ENCODE peak calls at places on chromosomes 16 and 17, in eight cellular contexts. D, Y, H, C, G, V, F and P are unnamed samples.

GRCh38 chr17:10127819-10128375 is 70.5 kb downstream of the GAS7 start:
- DNase-seq in D (peak), Y (no peak), H (no peak), C (peak), G (peak), V (peak), F (peak), P (peak)

GRCh38 chr16:75078886-75079285 is 37.7 kb downstream of the LDHD start:
- DNase-seq in D (no peak), Y (no peak), H (no peak), C (no peak), G (peak), V (no peak), F (no peak), P (no peak)

GRCh38 chr17:49717371-49717841 is 9.6 kb upstream of the SLC35B1 start:
- DNase-seq in D (no peak), Y (no peak), H (no peak), C (no peak), G (no peak), V (no peak), F (no peak), P (no peak)

GRCh38 chr17:60161598-60162330 is 12.0 kb downstream of the CA4 start:
- DNase-seq in D (no peak), Y (no peak), H (no peak), C (no peak), G (no peak), V (no peak), F (peak), P (no peak)

GRCh38 chr17:7854851-7855642 is at the start of gene TMEM88:
- DNase-seq in D (peak), Y (no peak), H (no peak), C (no peak), G (no peak), V (no peak), F (peak), P (no peak)

GRCh38 chr17:4433515-4434031 is at the start of gene SPNS3:
- DNase-seq in D (no peak), Y (no peak), H (peak), C (no peak), G (no peak), V (no peak), F (no peak), P (no peak)

GRCh38 chr17:61551255-61551742 is 39.7 kb downstream of the NACA2 start:
- DNase-seq in D (peak), Y (no peak), H (no peak), C (peak), G (peak), V (peak), F (no peak), P (no peak)

GRCh38 chr17:82241183-82241925 is 12.5 kb downstream of the SLC16A3 start:
- DNase-seq in D (peak), Y (no peak), H (peak), C (no peak), G (peak), V (peak), F (no peak), P (no peak)

GRCh38 chr17:49528966-49529365 is 33.9 kb downstream of the NGFR start:
- DNase-seq in D (no peak), Y (no peak), H (no peak), C (no peak), G (no peak), V (no peak), F (no peak), P (no peak)

GRCh38 chr16:27326738-27327585 is 13.2 kb downstream of the IL4R start:
- DNase-seq in D (peak), Y (no peak), H (peak), C (peak), G (peak), V (peak), F (peak), P (peak)

GRCh38 chr17:67902531-67903231 is 77.4 kb downstream of the BPTF start:
- DNase-seq in D (no peak), Y (no peak), H (no peak), C (no peak), G (no peak), V (no peak), F (no peak), P (no peak)

GRCh38 chr17:63446218-63446980 is at the start of gene CYB561:
- DNase-seq in D (peak), Y (peak), H (peak), C (no peak), G (peak), V (peak), F (peak), P (peak)
- TF ChIP-seq CTCF in D (peak), Y (no peak), H (no peak), C (no peak), G (no peak), V (peak), F (no peak), P (peak)

GRCh38 chr16:50625374-50625773 is 55.7 kb downstream of the SNX20 start:
- DNase-seq in D (no peak), Y (no peak), H (no peak), C (no peak), G (no peak), V (no peak), F (no peak), P (no peak)

GRCh38 chr16:50626868-50627267 is 54.2 kb downstream of the SNX20 start:
- DNase-seq in D (no peak), Y (no peak), H (no peak), C (no peak), G (no peak), V (no peak), F (no peak), P (no peak)

GRCh38 chr16:50628156-50628802 is 52.8 kb downstream of the SNX20 start:
- DNase-seq in D (no peak), Y (no peak), H (no peak), C (no peak), G (no peak), V (no peak), F (no peak), P (no peak)

GRCh38 chr16:50629334-50629733 is 51.8 kb downstream of the SNX20 start:
- DNase-seq in D (no peak), Y (no peak), H (no peak), C (no peak), G (no peak), V (no peak), F (no peak), P (no peak)

DNA sequence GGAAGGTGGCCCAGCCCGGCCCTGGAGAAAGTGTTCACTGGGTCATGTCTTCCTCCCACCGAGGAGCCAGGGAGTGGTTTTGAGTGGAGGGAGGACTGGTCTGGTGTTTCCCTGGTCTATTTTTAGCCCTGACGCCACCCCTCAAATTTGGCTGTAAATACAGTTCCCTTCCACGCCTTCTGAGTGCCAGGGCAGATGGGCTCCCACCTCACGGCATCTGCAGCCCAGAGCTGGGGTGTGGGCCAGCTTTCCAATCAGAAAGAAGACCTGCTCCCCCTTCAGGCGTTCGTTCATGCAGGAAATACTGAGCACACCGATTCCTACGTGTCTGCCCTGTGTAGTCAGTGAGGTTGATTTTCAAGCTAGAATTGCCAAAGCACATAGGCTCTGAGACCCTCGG is 53.7 kb downstream of the SNX20 start:
- DNase-seq in D (peak), Y (no peak), H (no peak), C (no peak), G (peak), V (peak), F (peak), P (no peak)
- TF ChIP-seq CTCF in D (peak), Y (no peak), H (peak), C (peak), G (peak), V (peak), F (peak), P (peak)

DNA sequence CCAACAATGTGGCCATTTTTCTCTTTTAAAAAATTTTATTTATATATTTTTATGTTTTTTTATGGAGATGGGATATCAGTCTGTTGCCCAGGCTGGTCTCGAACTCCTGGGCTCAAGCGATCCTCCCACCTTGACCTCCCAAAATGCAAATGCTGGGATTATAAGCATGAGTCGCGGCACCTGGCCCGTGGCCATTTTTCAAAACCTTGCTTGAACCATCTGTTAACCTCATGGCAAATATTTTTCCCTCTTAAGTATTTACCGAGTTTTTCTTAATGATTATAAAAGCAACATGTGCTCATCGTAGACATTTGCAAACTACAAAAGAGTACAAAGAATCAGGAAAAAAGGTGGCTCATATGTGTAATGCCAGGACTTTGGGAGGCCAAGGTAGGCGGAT is 127.6 kb downstream of the ABCC6 start:
- DNase-seq in D (peak), Y (no peak), H (no peak), C (no peak), G (peak), V (peak), F (no peak), P (no peak)
- TF ChIP-seq CTCF in D (no peak), Y (no peak), H (no peak), C (no peak), G (no peak), V (no peak), F (no peak), P (no peak)

DNA sequence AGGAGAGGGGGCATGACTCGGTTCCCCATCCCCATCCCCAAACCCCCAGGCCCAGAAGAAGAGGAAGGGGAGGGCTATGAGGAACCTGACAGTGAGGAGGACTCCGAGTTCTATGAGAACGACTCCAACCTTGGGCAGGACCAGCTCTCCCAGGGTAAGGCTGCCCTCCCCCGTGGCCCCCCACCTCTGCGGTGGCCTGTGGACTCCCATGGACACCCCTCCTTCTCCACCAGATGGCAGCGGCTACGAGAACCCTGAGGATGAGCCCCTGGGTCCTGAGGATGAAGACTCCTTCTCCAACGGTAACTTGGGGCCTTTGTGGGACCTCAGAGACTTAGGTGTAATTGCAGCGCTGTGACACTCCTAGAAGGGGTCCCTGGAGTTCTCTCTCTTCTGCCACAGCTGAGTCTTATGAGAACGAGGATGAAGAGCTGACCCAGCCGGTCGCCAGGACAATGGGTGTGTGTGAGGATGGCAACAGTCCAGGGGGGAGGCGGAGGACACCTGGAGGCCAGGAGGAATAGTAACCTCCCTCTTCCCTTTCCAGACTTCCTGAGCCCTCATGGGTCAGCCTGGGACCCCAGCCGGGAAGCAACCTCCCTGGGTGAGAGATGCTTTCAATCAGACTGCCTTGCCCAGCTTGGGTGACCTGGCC is 5.6 kb downstream of the CD19 start:
- DNase-seq in D (no peak), Y (no peak), H (no peak), C (no peak), G (no peak), V (no peak), F (no peak), P (no peak)
- TF ChIP-seq CTCF in D (no peak), Y (no peak), H (no peak), C (no peak), G (no peak), V (no peak), F (no peak), P (no peak)